ENCODE peak calls at places on chromosomes 16 and 17, in four cellular contexts. A, K, X and P are unnamed samples.

GRCh38 chr16:87051526-87052320 is 265.5 kb downstream of the C16orf95 start:
- DNase-seq in A (no peak), K (no peak), X (no peak), P (no peak)

GRCh38 chr17:78676415-78677302 is 99.5 kb upstream of the DNAH17 start:
- DNase-seq in A (no peak), K (no peak), X (no peak), P (no peak)

GRCh38 chr17:72345536-72345935 is 224.7 kb downstream of the SOX9 start:
- DNase-seq in A (no peak), K (no peak), X (no peak), P (no peak)

GRCh38 chr16:57209780-57210179 is 23.7 kb downstream of the RSPRY1 start:
- DNase-seq in A (no peak), K (no peak), X (no peak), P (no peak)

GRCh38 chr17:79826210-79826680 is 13.0 kb downstream of the CBX4 start:
- DNase-seq in A (no peak), K (no peak), X (no peak), P (no peak)

GRCh38 chr16:65547799-65548446 is 426.1 kb upstream of the CDH11 start:
- DNase-seq in A (no peak), K (no peak), X (no peak), P (no peak)

GRCh38 chr17:33124871-33125551 is 133.4 kb downstream of the SPACA3 start:
- DNase-seq in A (no peak), K (no peak), X (no peak), P (no peak)

GRCh38 chr17:5049314-5049819 is 14.1 kb upstream of the SLC52A1 start:
- DNase-seq in A (no peak), K (no peak), X (peak; percentile 23), P (no peak)

GRCh38 chr17:77366558-77367245 is 225.9 kb downstream of the SEC14L1 start:
- DNase-seq in A (peak; percentile 42), K (no peak), X (no peak), P (no peak)

GRCh38 chr16:83689385-83689831 is 118.4 kb upstream of the HSBP1 start:
- DNase-seq in A (no peak), K (no peak), X (peak; percentile 17), P (no peak)

GRCh38 chr16:50276801-50277560 is 10.6 kb downstream of the ADCY7 start:
- DNase-seq in A (no peak), K (peak; percentile 72), X (no peak), P (no peak)

GRCh38 chr16:10871157-10871991 is 5.6 kb upstream of the CIITA start:
- DNase-seq in A (no peak), K (peak; percentile 28), X (peak; percentile 86), P (no peak)

GRCh38 chr17:3804503-3804931 is 3.5 kb upstream of the ITGAE start:
- DNase-seq in A (no peak), K (peak; percentile 58), X (peak; percentile 63), P (no peak)

GRCh38 chr16:67116388-67117311 is 6.9 kb downstream of the PHAF1 start:
- DNase-seq in A (no peak), K (peak; percentile 66), X (no peak), P (no peak)

GRCh38 chr17:35740997-35741931 is 9.8 kb downstream of the RASL10B start:
- DNase-seq in A (peak; percentile 79), K (no peak), X (no peak), P (no peak)

GRCh38 chr17:36500745-36501225 is 14.3 kb downstream of the ZNHIT3 start:
- DNase-seq in A (no peak), K (no peak), X (no peak), P (no peak)

GRCh38 chr17:57915532-57915931 is 39.7 kb downstream of the CUEDC1 start:
- DNase-seq in A (no peak), K (no peak), X (no peak), P (no peak)

GRCh38 chr17:66814026-66814425 is 20.9 kb upstream of the CACNG5 start:
- DNase-seq in A (no peak), K (no peak), X (no peak), P (no peak)

GRCh38 chr16:17318200-17318599 is 152.6 kb downstream of the XYLT1 start:
- DNase-seq in A (no peak), K (no peak), X (no peak), P (peak; percentile 89)

GRCh38 chr16:17224350-17224749 is 246.4 kb downstream of the XYLT1 start:
- DNase-seq in A (no peak), K (no peak), X (no peak), P (no peak)

GRCh38 chr17:77465358-77466041 is 324.7 kb downstream of the SEC14L1 start:
- DNase-seq in A (peak; percentile 63), K (no peak), X (peak; percentile 86), P (no peak)

GRCh38 chr17:77829871-77830799 is 128.4 kb upstream of the TNRC6C start:
- DNase-seq in A (no peak), K (no peak), X (no peak), P (no peak)

GRCh38 chr16:88781140-88782077 is 3.6 kb downstream of the PIEZO1 start:
- DNase-seq in A (no peak), K (no peak), X (no peak), P (no peak)

GRCh38 chr17:17900615-17901520 is 64.1 kb upstream of the SREBF1 start:
- DNase-seq in A (no peak), K (peak; percentile 96), X (no peak), P (no peak)

GRCh38 chr16:30115238-30115637 is 1.9 kb upstream of the GDPD3 start:
- DNase-seq in A (no peak), K (no peak), X (no peak), P (no peak)

GRCh38 chr17:49875690-49876089 is 27.8 kb upstream of the TAC4 start:
- DNase-seq in A (no peak), K (no peak), X (no peak), P (peak; percentile 36)

GRCh38 chr17:3998436-3998835 is 34.2 kb upstream of the ATP2A3 start:
- DNase-seq in A (no peak), K (no peak), X (no peak), P (no peak)

GRCh38 chr17:57366558-57367351 is 110.4 kb downstream of the MSI2 start:
- DNase-seq in A (no peak), K (peak; percentile 75), X (no peak), P (no peak)

GRCh38 chr16:10015397-10015796 is 166.8 kb downstream of the GRIN2A start:
- DNase-seq in A (no peak), K (no peak), X (no peak), P (no peak)

GRCh38 chr16:54633943-54634362 is 296.7 kb upstream of the IRX5 start:
- DNase-seq in A (peak; percentile 55), K (peak; percentile 14), X (no peak), P (no peak)

GRCh38 chr16:4115209-4115940 is 867 bp downstream of the ADCY9 start:
- DNase-seq in A (peak; percentile 75), K (no peak), X (no peak), P (no peak)

GRCh38 chr16:81293909-81294802 is 20.6 kb upstream of the GAN start:
- DNase-seq in A (no peak), K (no peak), X (no peak), P (no peak)

GRCh38 chr16:89892635-89893034 is 19.2 kb downstream of the TCF25 start:
- DNase-seq in A (no peak), K (no peak), X (no peak), P (no peak)

GRCh38 chr17:14228903-14229302 is 7.8 kb downstream of the CDRT15 start:
- DNase-seq in A (no peak), K (no peak), X (no peak), P (no peak)

GRCh38 chr17:74426551-74427047 is 5.3 kb upstream of the GPRC5C start:
- DNase-seq in A (no peak), K (no peak), X (no peak), P (no peak)

GRCh38 chr17:74429604-74430384 is 2.1 kb upstream of the GPRC5C start:
- DNase-seq in A (no peak), K (peak; percentile 80), X (no peak), P (no peak)

GRCh38 chr17:74430385-74430705 is 1.5 kb upstream of the GPRC5C start:
- DNase-seq in A (no peak), K (no peak), X (no peak), P (no peak)

GRCh38 chr17:74427048-74427762 is 4.7 kb upstream of the GPRC5C start:
- DNase-seq in A (no peak), K (peak; percentile 92), X (no peak), P (no peak)

DNA sequence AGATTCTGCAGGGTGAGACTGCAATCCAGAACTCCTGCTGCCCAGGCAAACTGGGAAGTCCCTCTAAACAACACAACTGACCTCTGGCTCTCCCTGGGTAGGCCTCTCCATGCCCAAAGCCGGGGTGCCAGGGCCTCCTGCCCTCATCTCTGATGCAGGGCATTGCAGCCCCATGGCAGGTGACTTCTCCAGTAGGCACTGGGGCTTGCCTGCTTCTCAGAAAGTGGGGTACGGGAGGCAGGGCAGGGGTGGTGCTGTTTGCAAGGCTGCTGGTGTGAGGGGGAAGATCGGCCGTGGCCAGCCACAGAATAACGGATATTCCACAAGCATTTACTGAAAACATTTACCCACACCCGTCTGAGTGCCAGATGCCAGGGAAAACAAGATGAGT is 4.1 kb upstream of the GPRC5C start:
- DNase-seq in A (no peak), K (no peak), X (no peak), P (no peak)
- TF ChIP-seq SUZ12 in A (no peak), K (no peak), X (no peak), P (no peak)

GRCh38 chr17:11921296-11921695 is 76.0 kb downstream of the ZNF18 start:
- DNase-seq in A (no peak), K (no peak), X (no peak), P (no peak)
- TF ChIP-seq YY1 in A (no peak), K (no peak), X (no peak), P (no peak)

DNA sequence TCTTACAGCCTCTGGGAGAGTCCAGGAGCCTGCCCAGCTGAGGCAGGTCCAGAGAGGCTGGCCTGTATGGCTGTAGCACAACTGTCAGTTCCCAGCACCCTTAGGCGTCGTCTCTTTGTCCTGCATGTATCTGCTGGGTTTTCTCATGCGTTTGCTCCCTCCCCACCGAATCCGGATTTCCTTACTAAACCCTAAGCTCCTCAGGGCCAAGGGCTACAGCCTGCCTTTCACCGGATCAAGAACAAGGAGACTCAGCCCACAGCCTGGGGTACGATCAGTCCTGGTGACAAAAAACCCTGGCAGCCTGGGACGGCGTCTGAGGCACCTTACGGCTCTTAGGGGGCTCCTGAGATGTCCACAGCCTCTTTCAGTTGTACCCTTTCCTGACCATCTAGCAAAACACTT is 12.1 kb downstream of the HIC1 start:
- DNase-seq in A (no peak), K (no peak), X (no peak), P (no peak)
- H3K9ac ChIP-seq in A (no peak overlapping the region), K (no peak overlapping the region), X (no peak overlapping the region), P (peak overlapping the region; percentile 5)

GRCh38 chr17:80844418-80844990 is 147.1 kb upstream of the CHMP6 start:
- DNase-seq in A (no peak), K (no peak), X (no peak), P (no peak)

GRCh38 chr17:80842456-80843053 is 149.1 kb upstream of the CHMP6 start:
- DNase-seq in A (no peak), K (no peak), X (no peak), P (no peak)

GRCh38 chr17:80845121-80845862 is 146.3 kb upstream of the CHMP6 start:
- DNase-seq in A (no peak), K (no peak), X (no peak), P (no peak)

GRCh38 chr17:80845863-80846671 is 145.6 kb upstream of the CHMP6 start:
- DNase-seq in A (no peak), K (no peak), X (no peak), P (no peak)

DNA sequence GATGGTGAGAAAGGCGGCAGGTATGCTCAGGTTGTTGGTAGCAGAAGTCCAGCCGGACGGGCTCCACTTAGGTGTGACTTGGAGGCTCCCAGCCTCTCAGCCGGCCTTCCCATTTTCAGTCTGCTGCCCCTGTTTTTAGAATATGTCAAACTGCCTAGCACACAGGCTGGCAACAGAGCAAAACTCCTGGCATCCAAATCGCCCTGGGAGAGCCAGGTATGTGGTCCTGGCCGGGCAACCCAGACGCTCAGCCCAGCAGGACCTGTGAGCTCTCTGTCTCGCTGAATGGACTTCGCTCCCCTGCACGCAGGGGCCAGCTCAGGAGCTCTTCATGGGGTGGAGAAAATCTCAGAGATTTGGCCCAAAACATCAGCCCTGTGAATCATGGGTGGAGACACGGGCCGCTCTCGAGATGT is 147.9 kb upstream of the CHMP6 start:
- DNase-seq in A (no peak), K (peak; percentile 20), X (no peak), P (no peak)
- TF ChIP-seq SUZ12 in A (no peak), K (no peak), X (no peak), P (no peak)